ENCODE peak calls at places on chromosomes 5 and 9, in seven cellular contexts. D, Y, M, B, H, S and K are unnamed samples.

GRCh38 chr9:81031422-81032029 is 657.8 kb downstream of the TLE1 start:
- DNase-seq in Y (no peak), M (no peak), H (no peak), D (no peak), S (peak; percentile 70), B (no peak), K (no peak)

GRCh38 chr9:98158071-98158791 is 34.2 kb downstream of the CORO2A start:
- DNase-seq in Y (no peak), D (no peak), S (no peak), B (peak; percentile 71), H (no peak), M (no peak), K (no peak)

GRCh38 chr9:12739014-12739413 is 35.8 kb upstream of the LURAP1L start:
- DNase-seq in S (peak; percentile 81), D (no peak), Y (no peak), B (no peak), M (no peak), H (no peak), K (no peak)

GRCh38 chr9:127537792-127538191 is 74.3 kb upstream of the STXBP1 start:
- DNase-seq in S (no peak), D (no peak), B (no peak), Y (no peak), M (no peak), H (no peak), K (no peak)

GRCh38 chr5:58462623-58463230 is 2.8 kb upstream of the PLK2 start:
- DNase-seq in S (peak; percentile 63), H (no peak), M (no peak), D (peak; percentile 80), B (peak; percentile 79), Y (no peak), K (no peak)

GRCh38 chr9:138022756-138023393 is 145.3 kb downstream of the CACNA1B start:
- DNase-seq in B (no peak), S (peak; percentile 9), Y (no peak), H (peak; percentile 35), D (no peak), M (peak; percentile 44), K (peak; percentile 54)

GRCh38 chr9:121935744-121936143 is 157.4 kb downstream of the TTLL11 start:
- DNase-seq in B (no peak), M (no peak), S (no peak), D (no peak), Y (no peak), H (no peak), K (no peak)

GRCh38 chr5:172622091-172623046 is 18.7 kb upstream of the NEURL1B start:
- DNase-seq in Y (no peak), B (no peak), S (no peak), M (peak; percentile 38), H (no peak), D (no peak), K (peak; percentile 37)

GRCh38 chr5:66769839-66770617 is 173.8 kb downstream of the MAST4 start:
- DNase-seq in B (peak; percentile 2), D (peak; percentile 3), H (no peak), M (no peak), Y (no peak), S (no peak), K (peak; percentile 37)

GRCh38 chr5:174356536-174356935 is 311.0 kb downstream of the NSG2 start:
- DNase-seq in B (no peak), H (no peak), S (no peak), D (no peak), Y (no peak), M (no peak), K (no peak)

DNA sequence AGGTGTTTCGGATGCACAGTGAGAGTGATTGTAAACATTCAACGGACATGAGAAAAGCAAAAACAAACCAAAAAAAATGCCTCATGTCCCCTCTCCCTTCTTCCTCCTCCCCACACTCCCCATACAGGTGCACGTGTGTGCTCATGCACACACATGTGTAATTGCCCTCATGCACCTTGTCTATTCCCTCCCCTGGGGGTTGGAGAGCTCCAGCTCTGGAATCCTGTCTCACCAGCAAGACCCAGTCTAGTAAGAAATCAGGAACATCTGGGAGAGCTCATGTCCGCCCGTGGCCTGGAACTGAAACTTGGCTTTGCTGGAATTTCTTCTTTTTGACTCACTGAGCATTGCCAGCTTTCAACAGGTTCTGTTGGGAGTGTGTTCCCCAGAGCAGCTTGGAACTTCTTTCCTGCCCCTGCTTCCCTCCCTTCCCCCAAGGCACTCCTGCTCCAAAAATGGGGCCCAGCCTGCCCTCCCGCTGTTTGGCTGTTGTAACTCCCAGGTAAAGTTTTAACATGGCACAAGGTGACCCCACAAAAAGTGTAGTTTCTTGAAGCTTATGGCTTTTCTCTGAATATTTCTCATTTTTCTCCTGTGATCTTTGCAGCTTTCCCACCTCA is 190.1 kb downstream of the NR3C1 start:
- DNase-seq in D (peak; percentile 57), Y (no peak), H (peak; percentile 68), S (no peak), B (no peak), M (no peak), K (no peak)
- H3K4me3 ChIP-seq in D (no peak overlapping the region), Y (no peak overlapping the region), H (no peak overlapping the region), S (no peak overlapping the region), B (no peak overlapping the region), M (no peak overlapping the region), K (no peak overlapping the region)

DNA sequence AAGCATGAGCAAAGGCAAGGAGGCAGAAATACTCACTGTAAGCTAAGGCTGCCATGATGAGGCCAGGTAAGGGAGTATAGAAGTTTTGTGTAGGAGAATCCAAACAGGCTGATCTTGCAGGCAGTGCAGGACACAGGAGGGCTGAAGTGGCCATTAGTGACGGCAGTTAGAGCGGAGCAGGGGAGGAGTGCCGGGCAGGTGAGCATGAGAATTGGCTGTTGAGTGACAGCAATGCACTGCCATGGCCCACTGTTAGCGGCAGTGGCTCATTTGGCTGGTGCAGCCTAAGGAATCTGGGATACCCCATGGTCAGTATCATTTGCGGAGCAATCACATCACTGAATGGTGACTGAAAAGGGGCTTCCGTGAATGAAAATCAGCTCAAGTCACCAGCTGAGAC is 22.8 kb downstream of the RGS3 start:
- DNase-seq in D (no peak), Y (no peak), M (peak; percentile 53), B (no peak), H (peak; percentile 14), S (no peak), K (no peak)
- H3K9me3 ChIP-seq in D (no peaks in the 10 kb centered on the region), Y (no peaks in the 10 kb centered on the region), M (no peaks in the 10 kb centered on the region), B (no peaks in the 10 kb centered on the region), H (no peaks in the 10 kb centered on the region), S (no peaks in the 10 kb centered on the region), K (no peaks in the 10 kb centered on the region)

DNA sequence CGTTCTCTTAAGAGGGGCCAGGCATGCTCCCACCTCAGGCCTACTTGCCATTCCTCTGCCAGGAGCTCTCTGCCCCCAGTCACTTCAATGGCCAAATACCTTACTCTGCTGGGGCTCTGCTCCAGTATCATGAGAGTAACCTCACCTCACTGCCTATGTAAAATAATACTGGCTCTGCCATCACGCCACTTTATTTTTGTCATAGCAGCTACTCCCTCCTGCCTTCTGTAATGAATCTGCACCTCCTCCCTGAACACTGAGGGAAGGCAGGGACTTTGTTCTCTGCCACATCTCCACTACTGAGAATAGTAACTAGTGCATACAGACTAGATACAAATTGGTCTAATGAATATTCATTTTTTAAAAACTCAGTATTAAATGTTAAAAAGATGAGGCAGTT is 33.8 kb downstream of the MACROH2A1 start:
- DNase-seq in H (no peak), M (no peak), B (no peak), S (no peak), D (no peak), Y (no peak), K (peak; percentile 18)
- H3K27ac ChIP-seq in H (peak overlapping the region; percentile 78), M (no peak overlapping the region), B (no peak overlapping the region), S (no peak overlapping the region), D (no peak overlapping the region), Y (no peak overlapping the region), K (no peak overlapping the region)

DNA sequence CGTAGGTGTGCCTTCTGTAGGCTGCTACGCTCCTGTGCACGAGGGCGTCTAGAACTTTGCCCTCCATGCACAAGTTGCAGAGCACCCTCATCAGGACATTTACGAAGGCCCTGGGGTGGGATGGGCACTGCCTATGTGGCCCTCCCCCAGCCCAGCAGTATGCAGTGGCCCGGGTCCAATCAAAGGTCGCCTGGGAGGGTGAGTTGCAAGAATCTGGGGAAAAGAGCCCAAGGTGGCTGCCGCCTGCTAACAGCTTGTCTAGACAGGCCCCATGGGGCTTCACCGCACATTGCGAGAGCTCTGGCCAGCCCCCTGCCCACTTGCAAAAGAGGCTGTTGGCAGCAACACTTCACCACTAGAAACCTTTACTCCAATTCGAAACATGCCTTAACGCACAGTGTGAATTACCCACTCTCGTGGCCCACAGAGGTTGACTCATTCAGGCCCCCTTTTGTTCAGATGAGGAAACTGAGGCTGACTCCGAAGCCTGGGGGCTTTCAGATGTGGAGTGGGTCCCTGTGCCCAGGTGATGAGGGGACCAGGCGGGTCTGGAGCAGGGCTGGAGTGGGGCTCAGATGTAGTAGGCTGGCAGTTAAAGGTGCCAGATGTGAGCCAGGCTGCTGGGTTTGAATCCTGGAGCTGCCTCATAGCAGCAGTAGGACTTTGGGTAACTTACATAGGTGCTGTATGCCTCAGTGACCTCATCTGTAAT is 31.8 kb upstream of the IL17B start:
- DNase-seq in B (no peak), S (no peak), D (peak; percentile 65), H (peak; percentile 84), Y (no peak), M (peak; percentile 75), K (no peak)
- H3K4me3 ChIP-seq in B (no peak overlapping the region), S (no peak overlapping the region), D (peak overlapping the region; percentile 88), H (peak overlapping the region; percentile 75), Y (no peak overlapping the region), M (peak overlapping the region; percentile 94), K (peak overlapping the region; percentile 24)

GRCh38 chr9:110198357-110198756 is 9.6 kb downstream of the C9orf152 start:
- DNase-seq in H (no peak), S (no peak), D (no peak), M (no peak), Y (no peak), B (no peak), K (no peak)

GRCh38 chr9:110202232-110202631 is 5.7 kb downstream of the C9orf152 start:
- DNase-seq in M (no peak), Y (no peak), H (no peak), B (no peak), S (no peak), D (no peak), K (no peak)

GRCh38 chr9:110197330-110198187 is 10.4 kb downstream of the C9orf152 start:
- DNase-seq in M (no peak), H (no peak), B (peak; percentile 21), Y (no peak), D (no peak), S (no peak), K (no peak)

DNA sequence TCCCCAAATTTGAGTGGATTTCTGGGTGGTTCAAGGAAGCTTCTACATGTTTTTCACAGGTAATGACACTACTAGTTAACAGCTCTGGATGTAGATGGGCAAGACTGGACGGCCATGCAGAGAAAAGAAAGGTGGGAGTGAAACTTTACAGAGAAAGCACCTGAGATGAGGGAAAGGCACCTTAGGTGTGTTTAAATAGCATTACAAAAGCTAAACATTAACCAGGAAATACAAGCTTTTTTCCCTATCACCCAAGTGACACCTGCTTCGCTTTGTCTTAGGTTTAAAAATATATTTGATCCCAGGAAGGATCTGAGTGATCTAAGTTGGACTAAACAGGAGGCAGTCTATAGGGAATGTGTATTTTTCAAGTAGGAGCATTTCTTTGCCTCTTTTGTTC is 8.3 kb downstream of the C9orf152 start:
- DNase-seq in M (no peak), H (no peak), D (no peak), Y (no peak), B (no peak), S (no peak), K (no peak)
- H3K9me3 ChIP-seq in M (no peaks in the 10 kb centered on the region), H (no peaks in the 10 kb centered on the region), D (no peaks in the 10 kb centered on the region), Y (no peaks in the 10 kb centered on the region), B (peaks cover 4% of the 10 kb centered on the region), S (no peaks in the 10 kb centered on the region), K (no peaks in the 10 kb centered on the region)

GRCh38 chr9:16044116-16044881 is 491.5 kb downstream of the CCDC171 start:
- DNase-seq in D (peak; percentile 77), H (no peak), B (no peak), M (no peak), Y (no peak), S (no peak), K (no peak)

GRCh38 chr9:16039103-16039987 is 486.5 kb downstream of the CCDC171 start:
- DNase-seq in M (no peak), B (no peak), Y (peak; percentile 18), S (no peak), H (peak; percentile 71), D (peak; percentile 47), K (no peak)

GRCh38 chr9:16039988-16040761 is 487.3 kb downstream of the CCDC171 start:
- DNase-seq in B (peak; percentile 36), H (no peak), S (no peak), D (peak; percentile 81), M (no peak), Y (peak; percentile 34), K (no peak)
- H3K27ac ChIP-seq in B (peak overlapping the region; percentile 6), H (peak overlapping the region; percentile 55), S (no peak overlapping the region), D (no peak overlapping the region), M (no peak overlapping the region), Y (no peak overlapping the region), K (no peak overlapping the region)